ENCODE peak calls at places on chromosomes 7 and 10, in nine cellular contexts. M, K, E, F, J, N, H, U and C are unnamed samples.

GRCh38 chr10:34240031-34240430 is 575.1 kb downstream of the PARD3 start:
- DNase-seq in J (no peak), N (no peak), M (no peak), F (no peak), U (no peak), E (no peak), K (no peak), H (no peak), C (no peak)

GRCh38 chr7:29328050-29328449 is 133.5 kb downstream of the CHN2 start:
- DNase-seq in F (no peak), J (no peak), M (no peak), H (no peak), U (no peak), N (no peak), K (no peak), E (no peak), C (no peak)

GRCh38 chr7:139713835-139714162 is 64.0 kb downstream of the HIPK2 start:
- DNase-seq in K (no peak), E (no peak), U (no peak), M (no peak), J (no peak), H (no peak), F (no peak), N (no peak), C (no peak)

GRCh38 chr10:131571845-131572244 is 260.3 kb upstream of the TCERG1L start:
- DNase-seq in J (no peak), M (no peak), N (no peak), U (no peak), K (peak; percentile 42), F (no peak), H (peak; percentile 14), E (no peak), C (no peak)

GRCh38 chr10:58948303-58948702 is 228.1 kb upstream of the PHYHIPL start:
- DNase-seq in N (no peak), F (no peak), H (no peak), E (peak; percentile 21), U (no peak), J (no peak), K (no peak), M (no peak), C (no peak)

GRCh38 chr10:97000487-97001182 is 168.5 kb downstream of the LCOR start:
- DNase-seq in U (no peak), N (no peak), J (no peak), K (no peak), E (no peak), H (no peak), F (no peak), M (no peak), C (no peak)

GRCh38 chr7:131052285-131052942 is 275.3 kb upstream of the MKLN1 start:
- DNase-seq in J (no peak), H (no peak), K (no peak), N (no peak), U (no peak), E (no peak), F (no peak), M (no peak), C (no peak)

GRCh38 chr7:28272461-28272877 is 91.9 kb upstream of the JAZF1 start:
- DNase-seq in M (peak; percentile 62), H (peak; percentile 28), K (no peak), U (peak; percentile 50), J (peak; percentile 68), E (no peak), F (no peak), N (peak; percentile 68), C (peak; percentile 3)

GRCh38 chr7:10588084-10588483 is 385.6 kb upstream of the PHF14 start:
- DNase-seq in J (no peak), H (no peak), F (no peak), U (no peak), K (no peak), E (no peak), N (no peak), M (no peak), C (no peak)

GRCh38 chr7:69365588-69366241 is 232.6 kb upstream of the AUTS2 start:
- DNase-seq in K (no peak), M (peak; percentile 18), J (no peak), F (peak; percentile 87), N (no peak), H (no peak), E (no peak), U (no peak), C (no peak)

GRCh38 chr10:69918036-69918435 is 116.3 kb downstream of the COL13A1 start:
- DNase-seq in H (no peak), N (no peak), K (no peak), E (no peak), F (no peak), J (no peak), M (no peak), U (no peak), C (no peak)

GRCh38 chr10:32984003-32984600 is 26.1 kb upstream of the ITGB1 start:
- DNase-seq in U (no peak), N (no peak), E (no peak), K (no peak), H (no peak), M (no peak), F (no peak), J (no peak), C (no peak)

GRCh38 chr10:32982293-32982709 is 24.3 kb upstream of the ITGB1 start:
- DNase-seq in K (no peak), H (no peak), J (no peak), U (no peak), N (peak; percentile 95), M (peak; percentile 95), F (no peak), E (no peak), C (no peak)

GRCh38 chr10:32982911-32983310 is 24.9 kb upstream of the ITGB1 start:
- DNase-seq in J (no peak), F (no peak), H (no peak), E (no peak), N (peak; percentile 55), K (no peak), M (peak; percentile 66), U (no peak), C (no peak)

GRCh38 chr10:32981760-32982159 is 23.7 kb upstream of the ITGB1 start:
- DNase-seq in H (peak; percentile 50), J (no peak), M (peak; percentile 95), U (peak; percentile 81), N (peak; percentile 68), K (no peak), F (no peak), E (no peak), C (no peak)

DNA sequence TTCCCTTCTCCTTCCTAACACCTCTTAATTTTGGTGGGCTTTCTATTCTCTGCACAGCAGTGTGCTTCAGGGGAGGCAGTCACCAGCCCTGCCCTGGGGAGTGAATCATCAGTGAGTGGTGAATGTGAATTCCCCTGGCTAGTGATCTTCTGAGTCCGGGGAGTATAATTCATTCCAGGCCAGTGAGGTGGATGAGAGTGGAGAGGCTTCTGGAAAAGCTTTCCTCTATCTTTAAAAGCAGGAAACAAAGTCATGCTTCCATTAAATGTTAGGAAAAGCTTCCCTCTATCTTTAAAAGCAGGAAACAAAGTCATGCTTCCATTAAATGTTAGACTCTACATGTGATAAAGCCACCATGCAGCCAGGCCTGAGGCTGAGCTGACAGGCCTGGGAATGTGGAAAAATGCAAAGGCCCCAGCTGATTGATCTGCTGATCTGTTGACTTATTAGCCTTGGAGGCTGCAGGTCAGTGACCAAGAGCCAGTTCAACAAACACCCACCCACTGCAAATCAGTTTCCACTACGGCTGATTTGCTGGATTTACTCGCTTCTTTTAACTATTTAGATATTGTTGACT is 25.4 kb upstream of the ITGB1 start:
- DNase-seq in K (no peak), H (no peak), M (peak; percentile 95), U (no peak), E (no peak), N (peak; percentile 97), J (no peak), F (peak; percentile 82), C (no peak)
- H3K4me3 ChIP-seq in K (no peak overlapping the region), H (no peak overlapping the region), M (no peak overlapping the region), U (no peak overlapping the region), E (no peak overlapping the region), N (no peak overlapping the region), J (no peak overlapping the region), F (no peak overlapping the region), C (no peak overlapping the region)

DNA sequence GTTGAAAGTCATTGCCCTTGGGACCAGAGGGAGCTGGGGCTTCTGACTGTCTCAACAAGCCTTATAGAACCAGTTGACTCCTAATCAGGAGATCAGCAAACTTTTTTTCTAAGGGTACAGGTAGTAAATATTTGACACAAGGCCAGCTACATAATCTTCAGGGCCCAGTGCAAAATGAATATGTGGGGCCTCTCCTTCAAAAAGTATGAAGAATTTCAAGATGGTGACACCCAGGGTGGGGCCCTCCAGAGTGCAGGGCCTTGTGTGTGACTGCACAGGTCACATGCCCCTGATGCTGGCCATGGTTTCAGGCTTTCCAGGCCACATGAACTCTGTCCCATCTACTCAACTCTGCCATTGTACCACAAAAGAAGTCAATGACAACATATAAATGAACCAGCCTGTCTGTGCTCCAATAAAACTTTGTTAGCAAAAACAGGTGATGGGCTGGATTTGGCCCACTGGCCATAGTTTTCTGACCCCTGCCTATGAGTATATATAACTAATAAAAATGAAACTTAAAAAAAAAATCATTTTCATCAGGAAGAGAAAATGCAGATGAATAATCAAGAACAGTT is 6.1 kb downstream of the MMRN2 start:
- DNase-seq in H (no peak), E (no peak), F (no peak), M (no peak), U (no peak), K (no peak), N (no peak), J (no peak), C (no peak)
- H3K4me3 ChIP-seq in H (no peak overlapping the region), E (no peak overlapping the region), F (no peak overlapping the region), M (no peak overlapping the region), U (no peak overlapping the region), K (no peak overlapping the region), N (no peak overlapping the region), J (no peak overlapping the region), C (no peak overlapping the region)

DNA sequence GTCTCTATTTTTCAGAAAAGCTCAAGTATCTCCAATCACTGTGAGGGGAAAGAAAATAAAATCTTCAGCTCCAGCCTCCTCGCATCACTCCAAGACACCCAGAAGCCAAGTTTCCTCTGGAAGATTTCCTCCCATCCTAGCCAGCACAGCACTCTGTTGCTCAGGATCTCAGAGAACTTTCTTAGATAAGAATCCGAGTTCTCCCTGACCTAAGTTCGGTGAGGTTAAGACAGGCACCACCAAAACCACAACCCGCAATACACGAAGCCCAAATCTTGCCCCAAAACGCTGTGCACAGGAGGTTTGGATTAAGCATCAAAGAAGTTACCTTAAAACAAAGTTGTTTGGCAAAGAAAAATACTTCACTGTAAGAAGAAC is 4.2 kb downstream of the FAM53B start:
- DNase-seq in M (peak; percentile 68), U (no peak), F (no peak), K (peak; percentile 56), E (no peak), H (no peak), N (no peak), J (no peak), C (no peak)
- H3K4me3 ChIP-seq in M (peak overlapping the region; percentile 0), U (no peak overlapping the region), F (no peak overlapping the region), K (no peak overlapping the region), E (peak overlapping the region; percentile 10), H (no peak overlapping the region), N (no peak overlapping the region), J (no peak overlapping the region), C (peak overlapping the region; percentile 88)

DNA sequence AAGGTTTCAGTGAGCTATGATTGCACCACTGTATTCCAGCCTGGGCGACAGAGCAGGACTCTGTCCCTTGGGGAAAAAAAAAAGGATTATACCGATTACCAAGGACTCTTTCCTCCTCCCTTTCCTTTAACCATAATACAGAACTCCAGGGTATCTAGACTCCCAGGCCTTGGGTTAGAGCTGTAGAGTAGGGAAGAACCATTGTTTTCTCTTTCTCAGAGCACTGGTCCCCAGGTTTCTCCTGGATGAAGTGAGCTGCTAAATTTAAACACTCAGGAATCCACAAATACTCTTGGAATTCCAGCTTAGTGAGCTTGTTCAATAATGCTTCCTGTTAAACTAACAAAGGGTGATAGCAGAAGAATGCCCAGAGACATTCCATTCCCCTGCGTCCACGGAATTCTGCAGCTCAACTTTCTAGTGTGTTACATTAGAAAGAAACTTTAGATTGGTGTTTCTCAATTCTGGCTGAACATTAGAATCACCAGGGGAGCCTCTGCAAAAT is 14.6 kb upstream of the RPEL1 start:
- DNase-seq in K (peak; percentile 65), U (no peak), H (peak; percentile 46), F (peak; percentile 83), E (no peak), N (peak; percentile 97), J (peak; percentile 83), M (peak; percentile 98), C (peak; percentile 68)
- H3K4me3 ChIP-seq in K (no peak overlapping the region), U (no peak overlapping the region), H (no peak overlapping the region), F (no peak overlapping the region), E (no peak overlapping the region), N (no peak overlapping the region), J (no peak overlapping the region), M (peak overlapping the region; percentile 13), C (no peak overlapping the region)